ENCODE peak calls at places on chromosomes 5 and 9, in six cellular contexts. B is DND-41; M is K562; F is effector memory CD4-positive, alpha-beta T cell; K is OCI-LY7; V is fibroblast of lung. Q is an unnamed sample.

GRCh38 chr9:110088099-110088498 is 119.9 kb downstream of the C9orf152 start:
- DNase-seq in M (no peak), B (no peak), K (peak; percentile 20), V (no peak), F (no peak), Q (no peak)

GRCh38 chr5:45533692-45534091 is 162.5 kb downstream of the HCN1 start:
- DNase-seq in F (no peak), B (no peak), M (no peak), V (no peak), K (no peak), Q (no peak)

GRCh38 chr9:419571-420156 is 205.0 kb downstream of the DOCK8 start:
- DNase-seq in M (no peak), F (no peak), K (no peak), V (no peak), B (no peak), Q (no peak)

GRCh38 chr5:79200573-79201183 is 35.3 kb upstream of the JMY start:
- DNase-seq in M (peak; percentile 38), K (peak; percentile 24), B (no peak), V (peak; percentile 19), F (no peak), Q (no peak)

GRCh38 chr9:114075602-114076001 is 2.5 kb downstream of the AMBP start:
- DNase-seq in V (no peak), M (no peak), B (no peak), K (no peak), F (no peak), Q (no peak)

GRCh38 chr9:19830796-19831195 is 42.0 kb upstream of the SLC24A2 start:
- DNase-seq in K (no peak), B (no peak), M (no peak), V (no peak), F (no peak), Q (no peak)

GRCh38 chr5:126970517-126971017 is 59.8 kb downstream of the MARCHF3 start:
- DNase-seq in V (peak; percentile 28), M (peak; percentile 47), K (no peak), F (no peak), B (no peak), Q (peak; percentile 86)

GRCh38 chr5:112113565-112113964 is 305.5 kb downstream of the EPB41L4A start:
- DNase-seq in V (no peak), F (no peak), K (no peak), B (no peak), M (no peak), Q (no peak)

GRCh38 chr5:40464461-40464860 is 215.3 kb upstream of the PTGER4 start:
- DNase-seq in V (peak; percentile 12), F (no peak), M (no peak), B (no peak), K (no peak), Q (peak; percentile 59)

GRCh38 chr5:126007841-126008240 is 415.4 kb upstream of the GRAMD2B start:
- DNase-seq in V (peak; percentile 76), K (no peak), B (no peak), F (no peak), M (no peak), Q (no peak)

GRCh38 chr9:84705128-84705527 is 35.6 kb downstream of the NTRK2 start:
- DNase-seq in F (no peak), V (no peak), K (no peak), B (no peak), M (no peak), Q (no peak)

GRCh38 chr5:43078956-43079355 is 38.8 kb upstream of the ANXA2R start:
- DNase-seq in B (no peak), V (peak; percentile 48), K (no peak), F (no peak), M (peak; percentile 71), Q (no peak)

GRCh38 chr9:99998866-99999265 is 92.4 kb downstream of the STX17 start:
- DNase-seq in K (no peak), B (no peak), M (no peak), V (no peak), F (no peak), Q (no peak)

GRCh38 chr9:99999797-100000196 is 93.3 kb downstream of the STX17 start:
- DNase-seq in F (no peak), M (no peak), V (no peak), K (no peak), B (no peak), Q (no peak)

DNA sequence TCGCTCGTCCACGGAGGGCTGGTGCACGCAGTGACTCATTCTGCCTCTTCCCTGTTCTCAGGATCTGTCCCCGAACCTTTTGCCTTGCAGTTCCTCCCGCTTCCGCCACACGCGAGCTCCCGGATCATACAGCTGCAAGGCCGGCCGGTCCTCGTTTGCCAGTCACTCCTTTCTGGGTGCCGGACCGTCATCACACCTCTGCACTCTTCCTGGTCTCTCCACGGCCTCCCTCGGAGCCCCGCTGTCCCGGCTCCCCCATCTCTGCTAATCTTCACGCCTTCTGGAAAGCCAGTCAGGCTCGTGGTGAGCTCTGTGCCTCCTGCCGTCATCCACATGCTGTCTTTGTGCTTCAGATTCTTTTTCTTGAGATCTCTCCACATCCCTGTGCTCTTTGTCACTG is 91.8 kb downstream of the STX17 start:
- DNase-seq in M (no peak), K (no peak), B (no peak), V (no peak), F (no peak), Q (no peak)
- H3K27ac ChIP-seq in M (no peak overlapping the region), K (no peak overlapping the region), B (no peak overlapping the region), V (no peak overlapping the region), F (no peak overlapping the region), Q (no peak overlapping the region)

GRCh38 chr9:4207476-4207875 is 92.4 kb downstream of the GLIS3 start:
- DNase-seq in M (no peak), V (no peak), K (no peak), F (no peak), B (no peak), Q (no peak)
- H3K4me3 ChIP-seq in M (no peak overlapping the region), V (no peak overlapping the region), K (no peak overlapping the region), F (no peak overlapping the region), B (no peak overlapping the region), Q (no peak overlapping the region)

DNA sequence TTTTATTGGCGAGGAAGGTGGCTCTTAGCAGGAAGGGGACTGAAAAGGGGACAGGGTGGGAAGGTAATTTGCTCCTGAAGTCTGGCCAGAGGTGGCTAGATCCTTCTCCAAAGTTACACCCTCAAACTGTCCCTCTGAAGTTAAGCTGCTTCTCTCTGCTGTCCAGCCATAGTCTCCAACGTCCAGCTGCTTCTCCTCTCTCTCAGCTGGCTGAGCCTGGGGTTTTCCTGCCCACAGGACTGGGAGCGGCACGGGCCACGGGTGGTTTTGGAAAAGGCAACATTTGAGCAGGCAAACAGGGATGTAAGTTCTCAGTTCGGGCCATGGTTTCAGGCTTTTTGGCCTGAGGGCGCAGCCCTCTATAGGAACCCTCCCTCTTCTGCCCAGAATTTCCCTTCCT is 128.3 kb downstream of the YIPF5 start:
- DNase-seq in M (no peak), K (no peak), B (no peak), V (peak; percentile 27), F (no peak), Q (no peak)
- H3K36me3 ChIP-seq in M (no peaks in the 10 kb centered on the region), K (no peaks in the 10 kb centered on the region), B (no peaks in the 10 kb centered on the region), V (no peaks in the 10 kb centered on the region), F (no peaks in the 10 kb centered on the region), Q (no peaks in the 10 kb centered on the region)

GRCh38 chr5:88861213-88861612 is 21.8 kb downstream of the MEF2C start:
- DNase-seq in V (no peak), M (no peak), F (no peak), B (no peak), K (no peak), Q (no peak)
- H3K27ac ChIP-seq in V (no peak overlapping the region), M (no peak overlapping the region), F (no peak overlapping the region), B (no peak overlapping the region), K (no peak overlapping the region), Q (no peak overlapping the region)

GRCh38 chr9:5632540-5632939 is 3.6 kb downstream of the RIC1 start:
- DNase-seq in F (no peak), M (no peak), K (no peak), B (no peak), V (no peak), Q (no peak)
- H3K4me3 ChIP-seq in F (no peak overlapping the region), M (no peak overlapping the region), K (peak overlapping the region; percentile 81), B (no peak overlapping the region), V (no peak overlapping the region), Q (no peak overlapping the region)

DNA sequence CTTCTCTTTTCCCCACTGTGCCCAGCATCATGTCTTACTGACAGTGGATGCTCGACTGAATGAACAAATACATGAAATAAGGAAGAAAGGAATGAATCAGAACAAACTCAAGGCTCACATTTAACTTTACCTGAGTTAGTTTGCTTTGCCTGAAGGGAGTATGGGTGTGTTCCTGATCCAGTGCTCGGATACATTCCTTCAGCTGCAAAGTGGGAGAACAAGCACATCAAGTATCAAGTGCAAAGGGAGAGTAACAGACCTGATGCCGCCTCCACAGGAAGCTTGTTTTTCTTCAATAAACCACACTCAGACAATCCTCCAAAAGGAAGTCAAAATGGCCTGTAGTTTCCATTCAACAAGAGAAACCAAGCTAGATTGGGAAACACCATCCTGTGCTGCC is 66.1 kb downstream of the KIF24 start:
- DNase-seq in K (no peak), F (no peak), B (no peak), V (no peak), M (no peak), Q (no peak)
- H3K36me3 ChIP-seq in K (peaks cover 44% of the 10 kb centered on the region), F (no peaks in the 10 kb centered on the region), B (peaks cover 39% of the 10 kb centered on the region), V (peaks cover 3% of the 10 kb centered on the region), M (peaks cover 22% of the 10 kb centered on the region), Q (no peaks in the 10 kb centered on the region)

DNA sequence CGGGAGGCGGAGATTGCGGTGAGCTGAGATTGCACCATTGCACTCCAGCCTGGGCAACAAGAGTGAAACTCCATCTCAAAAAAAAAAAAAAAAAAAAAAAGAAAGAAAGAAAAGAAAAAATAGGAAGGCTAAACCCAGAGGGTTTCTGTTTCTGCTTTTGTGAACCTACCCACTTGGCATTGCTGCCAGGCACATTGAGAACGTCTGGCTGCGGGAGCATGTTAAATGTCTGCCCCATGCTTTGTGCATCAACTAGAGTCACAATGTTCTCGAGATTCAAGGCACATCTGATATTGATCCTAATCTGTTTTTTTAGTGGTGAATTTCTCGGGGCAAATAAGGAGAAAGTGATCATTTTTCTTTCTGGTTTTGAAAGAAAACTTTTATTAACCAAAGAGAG is 2.8 kb downstream of the SLC25A25 start:
- DNase-seq in V (no peak), K (no peak), B (no peak), F (no peak), M (no peak), Q (no peak)
- H3K27ac ChIP-seq in V (no peak overlapping the region), K (peak overlapping the region; percentile 97), B (peak overlapping the region; percentile 43), F (peak overlapping the region; percentile 71), M (peak overlapping the region; percentile 6), Q (no peak overlapping the region)

GRCh38 chr5:148829248-148829594 is 2.8 kb downstream of the ADRB2 start:
- DNase-seq in B (no peak), K (peak; percentile 68), F (no peak), M (no peak), V (no peak), Q (no peak)
- H3K4me3 ChIP-seq in B (no peak overlapping the region), K (peak overlapping the region; percentile 76), F (peak overlapping the region; percentile 4), M (no peak overlapping the region), V (peak overlapping the region; percentile 71), Q (peak overlapping the region; percentile 61)

DNA sequence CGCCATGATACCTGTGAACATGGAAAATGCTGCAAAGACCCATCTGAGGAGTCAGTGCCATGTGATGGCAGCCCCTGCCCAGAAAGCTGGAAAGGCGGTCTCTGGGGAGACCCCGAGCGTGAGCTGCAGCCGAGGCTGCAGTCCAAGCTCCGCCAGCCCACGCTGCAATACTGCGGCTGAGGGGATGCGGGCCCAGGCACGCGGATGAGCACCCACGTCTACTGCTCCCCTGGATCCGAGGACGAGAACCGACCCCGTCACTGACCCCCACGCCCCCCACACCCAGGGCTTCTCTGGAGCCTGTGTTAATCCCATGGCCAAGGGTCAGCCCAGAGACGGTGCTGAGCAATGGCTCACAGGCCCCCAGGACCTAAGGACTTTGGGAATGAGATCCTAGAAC is 32.4 kb downstream of the SLC12A7 start:
- DNase-seq in B (no peak), M (no peak), K (no peak), V (no peak), F (no peak), Q (no peak)
- H3K36me3 ChIP-seq in B (no peaks in the 10 kb centered on the region), M (no peaks in the 10 kb centered on the region), K (no peaks in the 10 kb centered on the region), V (no peaks in the 10 kb centered on the region), F (peaks cover 65% of the 10 kb centered on the region), Q (no peaks in the 10 kb centered on the region)